ENCODE peak calls at places on chromosomes 13 and 19, in six cellular contexts. K is thyroid gland; D is tibial nerve; T is IMR-90; V is A673; R is CD8-positive, alpha-beta memory T cell. O is an unnamed sample.

GRCh38 chr19:41430907-41431306 is 3.7 kb upstream of the B3GNT8 start:
- DNase-seq in T (no peak), R (no peak), K (no peak), D (no peak), V (peak; percentile 35), O (no peak)

GRCh38 chr19:37304190-37304883 is 66.6 kb upstream of the ZNF527 start:
- DNase-seq in K (peak; percentile 65), R (no peak), V (no peak), D (no peak), T (no peak), O (no peak)

GRCh38 chr19:13597625-13598024 is 91.3 kb upstream of the CACNA1A start:
- DNase-seq in V (peak; percentile 82), K (peak; percentile 33), R (no peak), T (peak; percentile 74), D (no peak), O (no peak)

GRCh38 chr19:32877977-32878745 is 8.6 kb upstream of the SLC7A9 start:
- DNase-seq in K (no peak), D (no peak), R (no peak), V (no peak), T (no peak), O (no peak)

GRCh38 chr13:107993239-107993948 is 221.9 kb downstream of the LIG4 start:
- DNase-seq in K (no peak), D (no peak), V (no peak), R (no peak), T (no peak), O (no peak)

GRCh38 chr13:29940715-29941114 is 90.3 kb upstream of the UBL3 start:
- DNase-seq in K (no peak), V (no peak), T (no peak), D (no peak), R (no peak), O (no peak)

GRCh38 chr13:76425930-76426329 is 460.3 kb downstream of the KCTD12 start:
- DNase-seq in D (no peak), R (no peak), K (no peak), V (peak; percentile 10), T (peak; percentile 93), O (no peak)

GRCh38 chr13:20015763-20016162 is 57.2 kb downstream of the ZMYM2 start:
- DNase-seq in V (no peak), K (no peak), R (no peak), D (no peak), T (no peak), O (no peak)

GRCh38 chr13:106143930-106144709 is 391.3 kb downstream of the EFNB2 start:
- DNase-seq in V (no peak), K (no peak), T (no peak), D (no peak), R (no peak), O (no peak)

GRCh38 chr13:112849500-112849899 is 119.5 kb upstream of the MCF2L start:
- DNase-seq in T (peak; percentile 16), V (peak; percentile 41), D (no peak), R (no peak), K (peak; percentile 69), O (no peak)

GRCh38 chr13:113125506-113126264 is 3.1 kb downstream of the F10 start:
- DNase-seq in K (no peak), R (no peak), V (no peak), T (no peak), D (no peak), O (peak; percentile 39)

GRCh38 chr19:19562665-19563347 is 24.7 kb downstream of the CILP2 start:
- DNase-seq in T (no peak), R (peak; percentile 74), K (no peak), D (no peak), V (no peak), O (no peak)

GRCh38 chr13:19634129-19634740 is 776 bp downstream of the MPHOSPH8 start:
- DNase-seq in T (peak; percentile 57), D (no peak), K (peak; percentile 38), V (peak; percentile 20), R (no peak), O (no peak)

GRCh38 chr19:10235003-10235402 is 3.9 kb upstream of the S1PR2 start:
- DNase-seq in K (no peak), R (no peak), T (no peak), D (no peak), V (no peak), O (no peak)

GRCh38 chr19:33444238-33444992 is 70.9 kb downstream of the CEBPG start:
- DNase-seq in D (no peak), K (no peak), T (no peak), V (no peak), R (no peak), O (no peak)

GRCh38 chr19:19207637-19208582 is 3.8 kb upstream of the NCAN start:
- DNase-seq in T (no peak), K (no peak), V (no peak), R (no peak), D (no peak), O (no peak)

GRCh38 chr19:5342573-5343201 is 2.1 kb upstream of the PTPRS start:
- DNase-seq in T (no peak), R (no peak), D (no peak), V (peak; percentile 54), K (no peak), O (no peak)

GRCh38 chr19:11377237-11377636 is 2.8 kb downstream of the SWSAP1 start:
- DNase-seq in K (peak; percentile 58), R (no peak), V (no peak), T (peak; percentile 94), D (no peak), O (no peak)

GRCh38 chr13:77565635-77566034 is 30.1 kb downstream of the SCEL start:
- DNase-seq in T (peak; percentile 9), D (no peak), V (peak; percentile 79), K (no peak), R (no peak), O (no peak)

GRCh38 chr19:21704320-21704719 is 63.1 kb downstream of the ZNF100 start:
- DNase-seq in D (no peak), K (no peak), T (no peak), R (no peak), V (no peak), O (no peak)

GRCh38 chr19:30276312-30276884 is 95.8 kb upstream of the ZNF536 start:
- DNase-seq in R (no peak), V (no peak), K (no peak), T (no peak), D (no peak), O (no peak)

GRCh38 chr19:49492573-49493411 is 3.4 kb upstream of the RPS11 start:
- DNase-seq in R (no peak), D (no peak), V (no peak), K (no peak), T (peak; percentile 27), O (no peak)

GRCh38 chr19:4018775-4019504 is 11.4 kb downstream of the PIAS4 start:
- DNase-seq in R (no peak), T (no peak), V (no peak), K (no peak), D (no peak), O (no peak)

GRCh38 chr13:110431851-110432294 is 124.8 kb downstream of the COL4A2 start:
- DNase-seq in R (no peak), T (no peak), K (no peak), V (no peak), D (no peak), O (no peak)

GRCh38 chr13:25608181-25608580 is 236.4 kb downstream of the ATP8A2 start:
- DNase-seq in T (no peak), R (no peak), V (peak; percentile 39), K (no peak), D (no peak), O (no peak)

GRCh38 chr19:42150353-42150752 is 18.1 kb upstream of the POU2F2 start:
- DNase-seq in R (no peak), T (no peak), V (no peak), D (no peak), K (no peak), O (no peak)

DNA sequence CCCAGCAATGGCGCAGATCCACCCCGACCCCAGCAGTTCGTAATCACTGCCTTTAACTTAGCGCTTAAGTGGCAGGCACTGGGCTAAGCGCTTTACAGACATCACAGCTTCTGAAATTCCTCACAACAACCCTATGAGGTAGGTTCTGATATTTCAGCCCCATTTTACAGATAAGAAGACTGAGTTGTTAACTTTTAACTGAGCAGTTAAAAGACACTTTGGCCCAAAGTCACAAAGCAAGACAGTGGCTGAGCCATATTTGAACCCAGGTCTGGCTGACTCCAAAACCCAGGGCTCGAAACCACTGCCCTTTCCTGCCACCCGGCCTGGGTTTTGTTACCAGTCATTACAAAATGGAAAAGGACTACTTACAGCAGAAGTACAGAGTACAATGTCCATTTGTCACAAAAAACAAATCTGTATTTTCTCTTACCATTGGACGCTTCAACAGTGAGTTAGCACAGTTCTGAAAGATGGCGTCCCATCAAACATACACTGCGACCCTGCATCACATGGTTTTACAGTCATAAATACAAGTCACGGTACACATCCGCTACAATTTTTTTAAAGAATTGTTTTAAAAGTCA is 8.5 kb downstream of the HNRNPL start:
- DNase-seq in D (no peak), V (no peak), K (no peak), T (no peak), R (no peak), O (no peak)
- H3K4me1 ChIP-seq in D (peaks cover 11% of the 10 kb centered on the region), V (peaks cover 3% of the 10 kb centered on the region), K (no peaks in the 10 kb centered on the region), T (peaks cover 6% of the 10 kb centered on the region), R (peaks cover 58% of the 10 kb centered on the region), O (peaks cover 13% of the 10 kb centered on the region)

DNA sequence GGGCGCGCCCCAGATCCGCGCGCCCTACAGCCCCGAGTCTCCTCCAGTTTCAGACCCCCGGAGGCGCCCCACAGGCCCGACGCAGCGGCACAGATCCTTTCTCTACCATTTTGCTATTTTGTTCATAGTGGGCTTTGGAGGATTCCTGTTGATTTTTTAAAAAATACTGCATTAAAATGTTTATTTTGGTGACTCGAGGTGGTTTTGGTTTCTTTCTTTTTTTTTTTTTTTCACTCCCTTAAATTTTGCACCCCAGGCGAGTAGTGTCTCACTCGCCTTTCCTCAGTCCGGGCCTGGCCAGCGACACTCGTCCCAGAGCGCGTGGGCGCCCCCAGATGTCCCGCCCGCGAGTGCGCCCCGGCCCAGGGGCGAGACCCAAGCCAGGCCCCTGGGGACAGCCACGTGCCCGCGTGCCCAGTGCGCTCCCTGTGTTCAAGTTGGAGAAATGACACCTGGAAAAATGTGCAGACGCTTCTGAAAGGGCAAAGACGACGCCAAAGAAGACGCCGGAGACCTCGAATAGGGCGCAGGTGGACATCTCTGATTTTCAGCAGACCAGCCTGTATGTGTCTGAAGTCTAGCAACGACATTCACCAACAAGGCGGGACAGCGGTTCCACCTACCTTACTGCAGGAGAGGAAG is 478 bp upstream of the INSR start:
- DNase-seq in T (peak; percentile 16), K (peak; percentile 85), V (peak; percentile 67), D (peak; percentile 54), R (no peak), O (peak; percentile 89)
- H3K27ac ChIP-seq in T (no peak overlapping the region), K (peak overlapping the region; percentile 69), V (peak overlapping the region; percentile 60), D (peak overlapping the region; percentile 71), R (no peak overlapping the region), O (peak overlapping the region; percentile 81)

GRCh38 chr19:55809381-55810058 is 22.3 kb downstream of the NLRP11 start:
- DNase-seq in T (peak; percentile 33), R (no peak), K (peak; percentile 32), V (peak; percentile 92), D (no peak), O (peak; percentile 8)

GRCh38 chr19:55812449-55812848 is 19.4 kb downstream of the NLRP11 start:
- DNase-seq in T (no peak), D (no peak), R (no peak), V (no peak), K (no peak), O (no peak)

GRCh38 chr19:55813906-55814305 is 17.9 kb downstream of the NLRP11 start:
- DNase-seq in K (no peak), T (no peak), D (no peak), V (no peak), R (no peak), O (no peak)

GRCh38 chr19:55811340-55811739 is 20.5 kb downstream of the NLRP11 start:
- DNase-seq in K (no peak), D (no peak), R (no peak), V (no peak), T (no peak), O (no peak)
- H3K9me3 ChIP-seq in K (no peaks in the 10 kb centered on the region), D (no peaks in the 10 kb centered on the region), R (no peaks in the 10 kb centered on the region), V (no peaks in the 10 kb centered on the region), T (peaks cover 18% of the 10 kb centered on the region), O (no peaks in the 10 kb centered on the region)

GRCh38 chr19:55253264-55253663 is 5.6 kb downstream of the PPP6R1 start:
- DNase-seq in D (no peak), K (peak; percentile 28), V (no peak), R (no peak), T (no peak), O (no peak)
- H3K4me1 ChIP-seq in D (peaks cover 34% of the 10 kb centered on the region), K (peaks cover 89% of the 10 kb centered on the region), V (peaks cover 17% of the 10 kb centered on the region), R (peaks cover 88% of the 10 kb centered on the region), T (peaks cover 15% of the 10 kb centered on the region), O (peaks cover 3% of the 10 kb centered on the region)

O was measured in ascending aorta.